ENCODE peak calls at places on chromosomes 5 and 9, in four cellular contexts. D is dorsolateral prefrontal cortex, M is anterior cingulate cortex, K is KBM-7. E is an unnamed sample.

GRCh38 chr5:173659423-173659822 is 43.0 kb upstream of the BOD1 start:
- DNase-seq in K (no peak), D (no peak), M (no peak), E (no peak)

GRCh38 chr5:22926574-22926973 is 73.4 kb upstream of the CDH12 start:
- DNase-seq in M (no peak), K (no peak), D (no peak), E (no peak)

GRCh38 chr5:69493235-69493925 is 790 bp downstream of the OCLN start:
- DNase-seq in D (no peak), M (no peak), K (peak), E (peak)

GRCh38 chr5:149887622-149888183 is 56.9 kb downstream of the PDE6A start:
- DNase-seq in K (peak), M (no peak), D (no peak), E (no peak)

GRCh38 chr5:40962207-40962955 is 53.1 kb downstream of the C7 start:
- DNase-seq in D (no peak), K (no peak), M (no peak), E (no peak)

GRCh38 chr5:44935262-44935661 is 126.5 kb downstream of the MRPS30 start:
- DNase-seq in M (no peak), D (no peak), K (no peak), E (no peak)

GRCh38 chr5:145854651-145855258 is 18.1 kb downstream of the GRXCR2 start:
- DNase-seq in M (no peak), D (no peak), K (peak), E (no peak)

GRCh38 chr5:162488077-162488476 is 420.5 kb downstream of the GABRG2 start:
- DNase-seq in K (no peak), D (no peak), M (no peak), E (no peak)

GRCh38 chr5:82793808-82794419 is 283.3 kb downstream of the TMEM167A start:
- DNase-seq in M (no peak), K (peak), D (no peak), E (no peak)

GRCh38 chr9:21747171-21747570 is 55.3 kb upstream of the MTAP start:
- DNase-seq in D (no peak), K (no peak), M (no peak), E (no peak)

GRCh38 chr5:175520321-175520720 is 42.0 kb downstream of the SFXN1 start:
- DNase-seq in M (no peak), K (no peak), D (no peak), E (no peak)

GRCh38 chr5:145902421-145902820 is 29.6 kb upstream of the GRXCR2 start:
- DNase-seq in M (no peak), K (no peak), D (no peak), E (no peak)

GRCh38 chr5:151213803-151214613 is 9.9 kb downstream of the CCDC69 start:
- DNase-seq in M (peak), D (no peak), K (peak), E (peak)

GRCh38 chr5:157994906-157995519 is 136.1 kb upstream of the CLINT1 start:
- DNase-seq in D (peak), M (peak), K (peak), E (no peak)

GRCh38 chr5:164475339-164475977 is 970.0 kb downstream of the MAT2B start:
- DNase-seq in K (peak), D (no peak), M (no peak), E (peak)

GRCh38 chr5:132475939-132476852 is 14.4 kb downstream of the IRF1 start:
- DNase-seq in D (peak), M (no peak), K (no peak), E (no peak)

GRCh38 chr9:5336683-5337082 is 3.0 kb downstream of the RLN1 start:
- DNase-seq in M (no peak), D (no peak), K (no peak), E (no peak)

GRCh38 chr5:174454890-174455289 is 269.5 kb upstream of the MSX2 start:
- DNase-seq in D (no peak), M (no peak), K (no peak), E (no peak)